ENCODE peak calls at places on chromosomes 7 and 10, in six cellular contexts. C is AG09319, B is nephron progenitor cell, T is LHCN-M2, R is GM10248, I is heart left ventricle. Q is an unnamed sample.

GRCh38 chr10:93515963-93516450 is 19.6 kb downstream of the CEP55 start:
- DNase-seq in C (no peak), B (no peak), T (peak; percentile 23), R (no peak), I (no peak), Q (no peak)

GRCh38 chr7:102859799-102860125 is 53.0 kb upstream of the LRRC17 start:
- DNase-seq in C (no peak), B (no peak), T (no peak), R (no peak), I (no peak), Q (no peak)

GRCh38 chr10:91887075-91887899 is 22.0 kb downstream of the FGFBP3 start:
- DNase-seq in C (no peak), B (peak; percentile 87), T (no peak), R (peak; percentile 54), I (peak; percentile 22), Q (no peak)

GRCh38 chr7:76060842-76061241 is 12.9 kb downstream of the MDH2 start:
- DNase-seq in C (no peak), B (no peak), T (no peak), R (peak; percentile 9), I (peak; percentile 70), Q (no peak)

GRCh38 chr10:9833871-9834454 is 1183.7 kb upstream of the CELF2 start:
- DNase-seq in C (no peak), B (no peak), T (no peak), R (no peak), I (no peak), Q (no peak)

GRCh38 chr7:71925663-71926062 is 486.5 kb downstream of the CALN1 start:
- DNase-seq in C (no peak), B (no peak), T (no peak), R (no peak), I (no peak), Q (peak; percentile 30)

GRCh38 chr10:100319736-100320135 is 10.3 kb downstream of the PKD2L1 start:
- DNase-seq in C (no peak), B (no peak), T (no peak), R (no peak), I (no peak), Q (no peak)

GRCh38 chr10:59885430-59886134 is 20.8 kb downstream of the CCDC6 start:
- DNase-seq in C (no peak), B (no peak), T (no peak), R (peak; percentile 72), I (no peak), Q (peak; percentile 93)

GRCh38 chr7:106056513-106057203 is 55.5 kb downstream of the SYPL1 start:
- DNase-seq in C (peak; percentile 47), B (peak; percentile 56), T (peak; percentile 72), R (peak; percentile 82), I (peak; percentile 66), Q (peak; percentile 86)

GRCh38 chr7:25259487-25260243 is 31.4 kb upstream of the NPVF start:
- DNase-seq in C (peak; percentile 61), B (peak; percentile 64), T (peak; percentile 78), R (peak; percentile 52), I (peak; percentile 51), Q (peak; percentile 80)

GRCh38 chr7:55532150-55532917 is 40.0 kb downstream of the VOPP1 start:
- DNase-seq in C (no peak), B (no peak), T (peak; percentile 36), R (no peak), I (no peak), Q (peak; percentile 88)

GRCh38 chr10:5776150-5776880 is 36.9 kb downstream of the GDI2 start:
- DNase-seq in C (no peak), B (no peak), T (peak; percentile 36), R (no peak), I (no peak), Q (no peak)

GRCh38 chr10:83991986-83992753 is 147.1 kb upstream of the GHITM start:
- DNase-seq in C (no peak), B (peak; percentile 59), T (no peak), R (peak; percentile 34), I (no peak), Q (peak; percentile 63)

GRCh38 chr10:14173706-14174594 is 156.8 kb downstream of the FRMD4A start:
- DNase-seq in C (no peak), B (peak; percentile 45), T (peak; percentile 42), R (no peak), I (no peak), Q (no peak)

GRCh38 chr10:7317799-7318446 is 92.9 kb downstream of the SFMBT2 start:
- DNase-seq in C (no peak), B (no peak), T (no peak), R (peak; percentile 35), I (no peak), Q (peak; percentile 11)

GRCh38 chr7:128430207-128430606 is 20.4 kb upstream of the IMPDH1 start:
- DNase-seq in C (no peak), B (no peak), T (no peak), R (no peak), I (no peak), Q (no peak)

GRCh38 chr7:33716581-33717477 is 188.5 kb upstream of the BMPER start:
- DNase-seq in C (no peak), B (no peak), T (peak; percentile 73), R (no peak), I (no peak), Q (peak; percentile 27)